ENCODE peak calls at places on chromosomes 12 and 14, in nine cellular contexts. R is CD4-positive, CD25-positive, alpha-beta regulatory T cell; N is fibroblast of lung; Y is cardiac muscle cell; C is Panc1; H is aorta; J is endodermal cell; Q is right atrium auricular region; S is IMR-90. X is an unnamed sample.

GRCh38 chr14:102502571-102502970 is 7.0 kb downstream of the ANKRD9 start:
- DNase-seq in R (no peak), N (no peak), Y (no peak), C (no peak), H (no peak), J (no peak), Q (no peak), S (no peak), X (no peak)

GRCh38 chr14:76574416-76574815 is 186.9 kb upstream of the VASH1 start:
- DNase-seq in R (no peak), N (no peak), Y (no peak), C (no peak), H (no peak), J (no peak), Q (no peak), S (no peak), X (no peak)

GRCh38 chr14:72404106-72404774 is 472.0 kb downstream of the RGS6 start:
- DNase-seq in R (no peak), N (no peak), Y (no peak), C (no peak), H (no peak), J (no peak), Q (no peak), S (no peak), X (no peak)

GRCh38 chr12:84492381-84492883 is 420.2 kb downstream of the SLC6A15 start:
- DNase-seq in R (no peak), N (no peak), Y (no peak), C (no peak), H (no peak), J (no peak), Q (no peak), S (no peak), X (no peak)

GRCh38 chr14:51929156-51929555 is 60.2 kb upstream of the RTRAF start:
- DNase-seq in R (no peak), N (peak; percentile 25), Y (no peak), C (no peak), H (no peak), J (no peak), Q (no peak), S (peak; percentile 76), X (no peak)

GRCh38 chr14:49691031-49691430 is 1.9 kb upstream of the KLHDC1 start:
- DNase-seq in R (no peak), N (no peak), Y (no peak), C (no peak), H (no peak), J (no peak), Q (no peak), S (no peak), X (no peak)

GRCh38 chr12:52295663-52296062 is 4.3 kb upstream of the KRT81 start:
- DNase-seq in R (no peak), N (no peak), Y (no peak), C (no peak), H (no peak), J (peak; percentile 10), Q (no peak), S (no peak), X (no peak)

GRCh38 chr12:77954156-77954555 is 123.5 kb downstream of the NAV3 start:
- DNase-seq in R (no peak), N (peak; percentile 62), Y (no peak), C (no peak), H (no peak), J (no peak), Q (no peak), S (peak; percentile 83), X (no peak)

GRCh38 chr12:52005903-52006703 is 643 bp upstream of the TAMALIN start:
- DNase-seq in R (no peak), N (no peak), Y (peak; percentile 21), C (no peak), H (peak; percentile 87), J (peak; percentile 86), Q (peak; percentile 85), S (no peak), X (no peak)

GRCh38 chr12:32264995-32265394 is 134.4 kb upstream of the FGD4 start:
- DNase-seq in R (no peak), N (peak; percentile 35), Y (no peak), C (no peak), H (no peak), J (no peak), Q (no peak), S (peak; percentile 68), X (no peak)

GRCh38 chr12:25388216-25388615 is 137.5 kb upstream of the KRAS start:
- DNase-seq in R (peak; percentile 58), N (no peak), Y (no peak), C (no peak), H (no peak), J (no peak), Q (no peak), S (peak; percentile 25), X (no peak)

GRCh38 chr14:105876829-105877228 is 350.4 kb downstream of the TMEM121 start:
- DNase-seq in R (no peak), N (no peak), Y (no peak), C (no peak), H (peak; percentile 11), J (peak; percentile 2), Q (no peak), S (no peak), X (no peak)

GRCh38 chr12:90909069-90909676 is 45.8 kb downstream of the CCER1 start:
- DNase-seq in R (no peak), N (peak; percentile 69), Y (peak; percentile 73), C (peak; percentile 5), H (no peak), J (peak; percentile 79), Q (no peak), S (peak; percentile 67), X (no peak)

GRCh38 chr14:57182760-57183503 is 85.8 kb downstream of the EXOC5 start:
- DNase-seq in R (no peak), N (peak; percentile 10), Y (peak; percentile 28), C (no peak), H (no peak), J (peak; percentile 78), Q (no peak), S (peak; percentile 2), X (no peak)

GRCh38 chr12:120725659-120726509 is at the start of gene ACADS:
- DNase-seq in R (peak; percentile 85), N (peak; percentile 78), Y (peak; percentile 94), C (peak; percentile 22), H (peak; percentile 94), J (peak; percentile 99), Q (peak; percentile 84), S (peak; percentile 67), X (peak; percentile 80)

GRCh38 chr14:54003064-54003463 is 46.4 kb upstream of the BMP4 start:
- DNase-seq in R (no peak), N (no peak), Y (no peak), C (no peak), H (no peak), J (no peak), Q (no peak), S (peak; percentile 16), X (no peak)

GRCh38 chr12:100574262-100575074 is 984 bp downstream of the GAS2L3 start:
- DNase-seq in R (no peak), N (peak; percentile 19), Y (peak; percentile 14), C (no peak), H (peak; percentile 66), J (peak; percentile 78), Q (no peak), S (no peak), X (no peak)

GRCh38 chr14:35215110-35215872 is 76.9 kb upstream of the PSMA6 start:
- DNase-seq in R (peak; percentile 15), N (peak; percentile 83), Y (peak; percentile 43), C (no peak), H (no peak), J (no peak), Q (no peak), S (peak; percentile 80), X (no peak)

GRCh38 chr14:90643982-90644510 is 172.2 kb downstream of the TTC7B start:
- DNase-seq in R (no peak), N (no peak), Y (no peak), C (no peak), H (no peak), J (no peak), Q (no peak), S (no peak), X (no peak)

GRCh38 chr14:90645842-90646443 is 170.3 kb downstream of the TTC7B start:
- DNase-seq in R (no peak), N (no peak), Y (peak; percentile 55), C (no peak), H (no peak), J (peak; percentile 96), Q (no peak), S (peak; percentile 60), X (no peak)

GRCh38 chr14:90647469-90647868 is 168.8 kb downstream of the TTC7B start:
- DNase-seq in R (no peak), N (no peak), Y (no peak), C (no peak), H (no peak), J (no peak), Q (no peak), S (no peak), X (no peak)

GRCh38 chr14:90642239-90642717 is 174.0 kb downstream of the TTC7B start:
- DNase-seq in R (no peak), N (no peak), Y (peak; percentile 68), C (no peak), H (no peak), J (peak; percentile 63), Q (no peak), S (peak; percentile 32), X (no peak)

GRCh38 chr14:90644882-90645281 is 171.3 kb downstream of the TTC7B start:
- DNase-seq in R (no peak), N (peak; percentile 90), Y (no peak), C (no peak), H (peak; percentile 63), J (no peak), Q (peak; percentile 68), S (peak; percentile 80), X (no peak)
- H3K4me1 ChIP-seq in R (no peaks in the 10 kb centered on the region), N (no peaks in the 10 kb centered on the region), Y (peaks cover 22% of the 10 kb centered on the region), C (no peaks in the 10 kb centered on the region), H (no peaks in the 10 kb centered on the region), J (peaks cover 42% of the 10 kb centered on the region), Q (peaks cover 43% of the 10 kb centered on the region), S (peaks cover 18% of the 10 kb centered on the region), X (no peaks in the 10 kb centered on the region)

GRCh38 chr12:132395192-132395907 is 66.0 kb upstream of the GALNT9 start:
- DNase-seq in R (no peak), N (no peak), Y (no peak), C (no peak), H (no peak), J (no peak), Q (no peak), S (no peak), X (no peak)
- H3K27me3 ChIP-seq in R (no peaks in the 10 kb centered on the region), N (no peaks in the 10 kb centered on the region), Y (peaks cover 48% of the 10 kb centered on the region), C (no peaks in the 10 kb centered on the region), H (no peaks in the 10 kb centered on the region), J (no peaks in the 10 kb centered on the region), Q (peaks cover 10% of the 10 kb centered on the region), S (peaks cover 12% of the 10 kb centered on the region), X (no peaks in the 10 kb centered on the region)

GRCh38 chr14:97640031-97640430 is 842.8 kb downstream of the VRK1 start:
- DNase-seq in R (no peak), N (no peak), Y (no peak), C (no peak), H (no peak), J (peak; percentile 80), Q (no peak), S (no peak), X (no peak)
- H3K9me3 ChIP-seq in R (no peaks in the 10 kb centered on the region), N (no peaks in the 10 kb centered on the region), Y (no peaks in the 10 kb centered on the region), C (no peaks in the 10 kb centered on the region), H (peaks cover 1% of the 10 kb centered on the region), J (no peaks in the 10 kb centered on the region), Q (no peaks in the 10 kb centered on the region), S (peaks cover 18% of the 10 kb centered on the region), X (no peaks in the 10 kb centered on the region)

DNA sequence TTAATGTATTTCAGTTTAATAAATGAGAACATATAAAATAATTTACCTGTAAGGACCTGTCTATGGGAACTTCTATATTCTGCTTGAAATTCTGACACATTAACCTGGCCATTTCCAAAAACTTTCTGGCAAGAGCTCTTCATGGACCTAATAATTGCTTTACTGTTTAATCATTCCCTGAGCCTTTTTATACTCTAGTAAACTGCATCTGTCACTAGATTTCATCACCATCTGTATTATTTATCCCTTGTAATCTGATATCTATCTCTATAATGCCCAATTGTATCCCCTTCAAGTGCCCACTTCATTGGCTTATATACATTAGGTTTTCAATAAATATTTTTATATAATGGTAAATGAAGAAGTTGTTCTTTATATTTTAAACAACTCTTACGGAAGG is 327.8 kb downstream of the RAD51B start:
- DNase-seq in R (no peak), N (peak; percentile 57), Y (no peak), C (no peak), H (no peak), J (no peak), Q (no peak), S (no peak), X (no peak)
- H3K4me1 ChIP-seq in R (peaks cover 5% of the 10 kb centered on the region), N (peaks cover 13% of the 10 kb centered on the region), Y (no peaks in the 10 kb centered on the region), C (no peaks in the 10 kb centered on the region), H (peaks cover 8% of the 10 kb centered on the region), J (no peaks in the 10 kb centered on the region), Q (peaks cover 27% of the 10 kb centered on the region), S (peaks cover 14% of the 10 kb centered on the region), X (peaks cover 5% of the 10 kb centered on the region)